ENCODE peak calls at places on chromosomes 3 and 15, in ten cellular contexts. K, F, H, Y, B, P, D, N, E and S are unnamed samples.

GRCh38 chr15:62644216-62644873 is 398.2 kb upstream of the TPM1 start:
- DNase-seq in K (no peak), F (no peak), H (no peak), Y (no peak), B (no peak), P (no peak), D (no peak), N (no peak), E (no peak), S (no peak)

GRCh38 chr15:36506733-36507356 is 72.6 kb upstream of the CDIN1 start:
- DNase-seq in K (no peak), F (no peak), H (no peak), Y (no peak), B (no peak), P (no peak), D (no peak), N (no peak), E (no peak), S (no peak)

GRCh38 chr3:186971578-186971977 is 41.3 kb downstream of the ST6GAL1 start:
- DNase-seq in K (no peak), F (peak; percentile 70), H (no peak), Y (no peak), B (no peak), P (no peak), D (no peak), N (no peak), E (no peak), S (no peak)

GRCh38 chr15:73986055-73986775 is 5.9 kb downstream of the STOML1 start:
- DNase-seq in K (peak; percentile 16), F (no peak), H (no peak), Y (no peak), B (no peak), P (no peak), D (no peak), N (no peak), E (no peak), S (no peak)

GRCh38 chr3:157913052-157913451 is 193.2 kb downstream of the SHOX2 start:
- DNase-seq in K (no peak), F (no peak), H (no peak), Y (no peak), B (no peak), P (no peak), D (peak; percentile 28), N (peak; percentile 51), E (no peak), S (no peak)

GRCh38 chr3:4614927-4615326 is 121.8 kb downstream of the ITPR1 start:
- DNase-seq in K (no peak), F (no peak), H (no peak), Y (no peak), B (no peak), P (no peak), D (no peak), N (no peak), E (no peak), S (no peak)

GRCh38 chr15:46751303-46751702 is 966.0 kb upstream of the SEMA6D start:
- DNase-seq in K (no peak), F (no peak), H (no peak), Y (no peak), B (no peak), P (no peak), D (no peak), N (no peak), E (no peak), S (no peak)

GRCh38 chr3:133568294-133569014 is 5.0 kb upstream of the CDV3 start:
- DNase-seq in K (peak; percentile 63), F (no peak), H (peak; percentile 98), Y (no peak), B (no peak), P (no peak), D (peak; percentile 92), N (peak; percentile 90), E (peak; percentile 43), S (no peak)

GRCh38 chr15:74235962-74236361 is at the start of gene CCDC33:
- DNase-seq in K (no peak), F (no peak), H (no peak), Y (no peak), B (peak; percentile 61), P (peak; percentile 3), D (no peak), N (no peak), E (no peak), S (no peak)

GRCh38 chr3:49006591-49007067 is 562 bp upstream of the WDR6 start:
- DNase-seq in K (peak; percentile 72), F (no peak), H (no peak), Y (no peak), B (no peak), P (no peak), D (peak; percentile 63), N (peak; percentile 72), E (no peak), S (peak; percentile 27)

GRCh38 chr3:186678604-186679003 is 12.8 kb downstream of the HRG start:
- DNase-seq in K (no peak), F (no peak), H (no peak), Y (no peak), B (no peak), P (no peak), D (no peak), N (no peak), E (no peak), S (no peak)

GRCh38 chr3:64759811-64760210 is 72.0 kb upstream of the ADAMTS9 start:
- DNase-seq in K (no peak), F (no peak), H (no peak), Y (no peak), B (no peak), P (no peak), D (peak; percentile 12), N (no peak), E (no peak), S (no peak)

GRCh38 chr15:59266015-59266414 is 59.4 kb downstream of the LDHAL6B start:
- DNase-seq in K (no peak), F (no peak), H (no peak), Y (no peak), B (no peak), P (no peak), D (no peak), N (no peak), E (no peak), S (no peak)

GRCh38 chr3:86047329-86047625 is 943.7 kb downstream of the VGLL3 start:
- DNase-seq in K (no peak), F (no peak), H (no peak), Y (no peak), B (no peak), P (no peak), D (no peak), N (peak; percentile 1), E (no peak), S (no peak)

GRCh38 chr3:36457667-36458066 is 77.4 kb downstream of the STAC start:
- DNase-seq in K (no peak), F (no peak), H (no peak), Y (no peak), B (no peak), P (no peak), D (no peak), N (no peak), E (no peak), S (no peak)

GRCh38 chr3:78076379-78076778 is 1036.5 kb downstream of the ROBO2 start:
- DNase-seq in K (peak; percentile 37), F (no peak), H (no peak), Y (no peak), B (no peak), P (no peak), D (no peak), N (no peak), E (no peak), S (no peak)
- H3K9me3 ChIP-seq in K (no peaks in the 10 kb centered on the region), F (no peaks in the 10 kb centered on the region), H (no peaks in the 10 kb centered on the region), Y (peaks cover 14% of the 10 kb centered on the region), B (no peaks in the 10 kb centered on the region), P (no peaks in the 10 kb centered on the region), D (no peaks in the 10 kb centered on the region), N (no peaks in the 10 kb centered on the region), E (no peaks in the 10 kb centered on the region), S (no peaks in the 10 kb centered on the region)

DNA sequence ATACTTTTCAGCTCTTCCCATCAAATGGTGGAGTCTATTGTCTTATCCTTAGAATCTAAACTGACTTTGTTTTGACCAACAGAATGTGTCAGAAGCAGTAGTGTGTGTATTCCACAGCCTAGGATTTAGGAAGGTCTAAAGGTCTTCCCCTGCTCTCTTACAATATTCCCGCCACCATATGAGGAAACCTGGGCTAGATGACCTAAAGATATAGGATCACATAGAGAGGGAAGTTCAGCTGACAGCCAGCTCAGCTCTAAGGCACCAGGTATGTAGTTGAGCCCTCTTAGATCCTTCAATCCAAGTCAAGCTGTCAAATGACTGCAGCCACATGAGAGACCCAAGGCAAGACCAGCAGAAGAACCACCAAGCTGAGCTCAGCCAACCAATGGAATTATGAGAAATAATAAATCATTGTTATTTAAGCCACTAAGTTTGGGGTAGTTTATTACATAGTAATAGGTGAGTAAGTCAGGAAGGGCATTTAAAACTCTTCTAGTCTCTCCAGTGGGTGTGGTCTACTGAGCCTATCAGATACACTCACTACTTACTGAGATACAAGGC is 227.7 kb upstream of the HES1 start:
- DNase-seq in K (no peak), F (no peak), H (no peak), Y (no peak), B (no peak), P (no peak), D (no peak), N (no peak), E (no peak), S (no peak)
- H3K4me1 ChIP-seq in K (peaks cover 8% of the 10 kb centered on the region), F (peaks cover 19% of the 10 kb centered on the region), H (no peaks in the 10 kb centered on the region), Y (peaks cover 16% of the 10 kb centered on the region), B (no peaks in the 10 kb centered on the region), P (peaks cover 13% of the 10 kb centered on the region), D (no peaks in the 10 kb centered on the region), N (no peaks in the 10 kb centered on the region), E (peaks cover 9% of the 10 kb centered on the region), S (peaks cover 7% of the 10 kb centered on the region)

GRCh38 chr3:110487840-110488239 is 583.8 kb upstream of the NECTIN3 start:
- DNase-seq in K (no peak), F (no peak), H (no peak), Y (no peak), B (no peak), P (no peak), D (no peak), N (no peak), E (no peak), S (no peak)

GRCh38 chr3:110479676-110480075 is 591.9 kb upstream of the NECTIN3 start:
- DNase-seq in K (no peak), F (no peak), H (no peak), Y (no peak), B (no peak), P (no peak), D (no peak), N (no peak), E (no peak), S (no peak)

DNA sequence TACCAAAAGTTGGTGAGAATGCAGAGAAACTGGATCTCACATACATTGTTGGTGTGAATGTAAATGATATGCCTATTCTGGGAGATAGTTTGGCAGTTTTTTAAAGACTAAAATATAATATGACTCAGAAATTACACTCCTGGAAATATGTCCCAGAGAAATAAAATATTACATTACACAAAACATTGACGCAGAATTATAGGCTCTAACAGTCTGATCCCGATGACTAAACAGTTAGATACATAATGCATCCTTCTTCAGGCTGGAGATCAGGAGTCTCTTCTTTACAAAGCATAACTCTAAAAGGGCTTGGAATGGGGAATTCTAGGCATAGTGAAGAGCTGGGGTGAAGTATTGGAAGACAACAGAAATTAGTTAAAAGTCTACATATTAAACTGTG is 586.2 kb upstream of the NECTIN3 start:
- DNase-seq in K (no peak), F (no peak), H (no peak), Y (no peak), B (no peak), P (no peak), D (no peak), N (no peak), E (no peak), S (no peak)
- H3K9me3 ChIP-seq in K (no peaks in the 10 kb centered on the region), F (peaks cover 17% of the 10 kb centered on the region), H (no peaks in the 10 kb centered on the region), Y (peaks cover 60% of the 10 kb centered on the region), B (no peaks in the 10 kb centered on the region), P (no peaks in the 10 kb centered on the region), D (peaks cover 6% of the 10 kb centered on the region), N (no peaks in the 10 kb centered on the region), E (peaks cover 35% of the 10 kb centered on the region), S (no peaks in the 10 kb centered on the region)

GRCh38 chr15:66716668-66717025 is 14.6 kb downstream of the SMAD6 start:
- DNase-seq in K (no peak), F (no peak), H (no peak), Y (no peak), B (no peak), P (no peak), D (no peak), N (no peak), E (no peak), S (no peak)
- H3K4me1 ChIP-seq in K (peaks cover 72% of the 10 kb centered on the region), F (peaks cover 83% of the 10 kb centered on the region), H (peaks cover 8% of the 10 kb centered on the region), Y (peaks cover 32% of the 10 kb centered on the region), B (peaks cover 5% of the 10 kb centered on the region), P (peaks cover 52% of the 10 kb centered on the region), D (peaks cover 25% of the 10 kb centered on the region), N (peaks cover 10% of the 10 kb centered on the region), E (peaks cover 70% of the 10 kb centered on the region), S (no peaks in the 10 kb centered on the region)